ENCODE peak calls at places on chromosomes 13 and 19, in nine cellular contexts. J is uterus; C is esophagus squamous epithelium; G is CD8-positive, alpha-beta T cell; A is colonic mucosa; M is mesendoderm; F is thyroid gland; Q is body of pancreas; B is CD4-positive, alpha-beta memory T cell. S is an unnamed sample. For H3K4me1 and H3K27me3, the result is how much of the 10 kb centered on the place peaks cover.

GRCh38 chr13:99614465-99614885 is 113.2 kb downstream of the TM9SF2 start:
- DNase-seq in B (peak), F (no peak), G (no peak), C (no peak), M (peak), Q (peak), J (no peak), A (no peak), S (no peak)

GRCh38 chr19:16446108-16447014 is 25.4 kb downstream of the EPS15L1 start:
- DNase-seq in F (peak), G (no peak), M (no peak), A (no peak), J (no peak), C (no peak), B (no peak), Q (no peak), S (no peak)

GRCh38 chr19:18174983-18175382 is 1.4 kb downstream of the IFI30 start:
- DNase-seq in A (no peak), B (no peak), F (no peak), Q (no peak), G (no peak), M (no peak), C (no peak), J (no peak), S (no peak)

GRCh38 chr19:48351341-48351752 is 12.4 kb downstream of the TMEM143 start:
- DNase-seq in M (peak), Q (peak), C (no peak), J (no peak), B (peak), F (peak), G (peak), A (peak), S (no peak)

GRCh38 chr19:43820098-43820860 is 6.8 kb upstream of the ZNF283 start:
- DNase-seq in J (peak), M (no peak), A (peak), Q (peak), B (no peak), G (no peak), F (peak), C (no peak), S (no peak)

GRCh38 chr13:36131215-36131930 is at the start of gene DCLK1:
- DNase-seq in M (peak), F (peak), A (peak), G (no peak), B (no peak), Q (peak), C (no peak), J (peak), S (no peak)

GRCh38 chr13:99553033-99553432 is 51.8 kb downstream of the TM9SF2 start:
- DNase-seq in G (no peak), B (no peak), A (no peak), J (no peak), M (no peak), F (peak), C (no peak), Q (no peak), S (no peak)

GRCh38 chr19:51166846-51167490 is 24.9 kb downstream of the SIGLEC7 start:
- DNase-seq in J (no peak), Q (peak), M (no peak), F (no peak), B (peak), A (peak), G (no peak), C (no peak), S (no peak)

GRCh38 chr19:10230155-10230903 is 802 bp downstream of the S1PR2 start:
- DNase-seq in J (peak), F (peak), G (peak), C (no peak), A (peak), Q (peak), M (peak), B (peak), S (no peak)

GRCh38 chr19:48631254-48631653 is 5.9 kb downstream of the DBP start:
- DNase-seq in C (no peak), A (no peak), F (no peak), G (no peak), B (no peak), J (no peak), Q (no peak), M (no peak), S (no peak)

GRCh38 chr19:45547965-45548609 is 36.5 kb downstream of the OPA3 start:
- DNase-seq in G (no peak), J (no peak), C (no peak), F (no peak), M (peak), Q (no peak), B (no peak), A (peak), S (no peak)

GRCh38 chr13:110471833-110472162 is 89.7 kb downstream of the RAB20 start:
- DNase-seq in J (no peak), G (no peak), F (peak), C (no peak), A (peak), B (no peak), M (peak), Q (peak), S (no peak)

GRCh38 chr19:13150187-13150918 is at the start of the genes IER2 and STX10:
- DNase-seq in M (peak), F (peak), A (peak), G (peak), C (peak), Q (peak), J (peak), B (peak), S (no peak)

GRCh38 chr19:11457831-11458230 is 22.4 kb downstream of the PRKCSH start:
- DNase-seq in A (no peak), Q (no peak), F (no peak), G (no peak), M (no peak), J (no peak), C (no peak), B (no peak), S (no peak)

GRCh38 chr19:50720921-50721291 is 1.3 kb upstream of the SHANK1 start:
- DNase-seq in A (no peak), M (no peak), F (no peak), J (no peak), Q (no peak), C (no peak), G (no peak), B (no peak), S (no peak)

GRCh38 chr13:26011996-26012688 is 39.7 kb downstream of the SHISA2 start:
- DNase-seq in Q (no peak), J (no peak), A (no peak), M (no peak), C (no peak), F (peak), G (peak), B (peak), S (peak)

GRCh38 chr13:98429977-98430785 is 146.7 kb downstream of the STK24 start:
- DNase-seq in M (peak), J (no peak), F (no peak), B (no peak), G (no peak), Q (no peak), A (no peak), C (no peak), S (no peak)

GRCh38 chr13:110716235-110716505 is 2.7 kb downstream of the ING1 start:
- DNase-seq in A (peak), C (no peak), M (peak), J (no peak), F (peak), B (peak), G (no peak), Q (peak), S (no peak)

GRCh38 chr19:12284226-12284625 is 10.5 kb downstream of the ZNF44 start:
- DNase-seq in C (no peak), J (no peak), G (no peak), F (no peak), Q (no peak), M (no peak), B (no peak), A (no peak), S (no peak)

GRCh38 chr13:109401891-109402290 is 384.5 kb downstream of the IRS2 start:
- DNase-seq in M (peak), Q (no peak), F (no peak), J (no peak), G (no peak), C (no peak), B (no peak), A (no peak), S (no peak)

GRCh38 chr13:88707652-88708051 is 1036.5 kb downstream of the SLITRK5 start:
- DNase-seq in F (no peak), Q (no peak), C (no peak), J (no peak), B (no peak), G (no peak), M (no peak), A (no peak), S (no peak)

GRCh38 chr13:88701551-88701950 is 1030.4 kb downstream of the SLITRK5 start:
- DNase-seq in C (no peak), Q (no peak), M (no peak), J (no peak), F (no peak), G (no peak), A (no peak), B (no peak), S (no peak)

DNA sequence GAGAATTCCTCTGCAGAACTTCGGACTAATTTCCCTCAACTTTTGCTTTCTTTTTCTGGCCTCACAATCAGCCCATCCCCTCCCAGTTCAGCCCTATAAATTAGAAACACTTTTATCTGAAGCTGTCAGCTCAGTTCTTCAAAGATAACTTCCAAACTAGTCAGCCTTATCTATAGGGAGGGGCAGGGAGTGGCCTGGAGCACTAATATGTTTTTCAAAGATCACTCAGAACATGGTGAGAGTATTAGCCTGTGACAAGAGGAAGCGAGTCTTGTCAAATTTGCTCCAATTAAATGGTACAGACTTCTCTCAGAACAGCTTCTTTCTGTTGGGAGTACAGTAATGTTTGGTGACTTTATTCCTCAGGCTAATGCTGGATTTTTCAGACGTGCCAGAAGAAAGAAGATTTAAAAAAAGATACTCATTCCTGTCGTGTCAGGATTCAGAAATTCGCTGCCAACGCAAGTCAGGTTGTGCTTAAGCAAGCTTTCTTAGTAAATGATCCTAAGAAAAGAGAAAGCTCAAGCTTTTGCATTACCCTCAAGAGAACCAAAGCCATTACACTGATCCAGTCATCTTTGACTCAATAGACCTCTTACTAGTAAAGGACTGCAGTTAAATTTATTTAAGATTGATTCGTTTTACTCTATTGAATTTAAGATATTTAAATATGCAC is 1033.6 kb downstream of the SLITRK5 start:
- DNase-seq in J (no peak), A (no peak), F (no peak), Q (no peak), G (no peak), B (no peak), M (peak), C (no peak), S (no peak)
- H3K4me1 ChIP-seq in J (under half), A (under half), F (under half), Q (under half), G (under half), B (under half), M (under half), C (under half), S (under half)

GRCh38 chr13:46232281-46232680 is 20.6 kb downstream of the LRRC63 start:
- DNase-seq in J (no peak), M (no peak), B (no peak), F (no peak), Q (no peak), C (no peak), A (no peak), G (no peak), S (no peak)

GRCh38 chr13:46229251-46229650 is 17.5 kb downstream of the LRRC63 start:
- DNase-seq in A (no peak), B (no peak), M (no peak), F (no peak), G (no peak), J (no peak), C (no peak), Q (no peak), S (no peak)
- H3K27me3 ChIP-seq in A (under half), B (under half), M (under half), F (under half), G (under half), J (under half), C (under half), Q (under half), S (under half)

DNA sequence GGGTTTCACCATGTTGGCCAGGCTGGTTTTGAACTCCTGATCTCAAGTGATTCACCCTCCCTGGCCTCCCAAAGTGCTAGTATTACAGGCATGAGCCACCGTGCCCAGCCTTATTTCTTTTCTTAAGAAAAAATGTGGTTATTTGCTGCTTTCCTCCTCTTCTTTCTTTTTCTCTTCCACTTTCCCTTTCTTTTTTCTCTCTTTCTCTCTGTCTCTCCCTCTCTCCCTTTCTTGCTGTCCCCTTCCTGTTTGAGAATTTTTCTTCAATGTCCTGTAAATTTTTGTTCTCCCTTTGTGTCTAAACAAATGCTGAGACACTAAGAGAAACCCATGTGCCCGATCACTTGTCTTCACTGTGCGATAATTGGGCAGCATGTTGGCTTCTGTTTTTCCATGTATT is 2.2 kb downstream of the LEUTX start:
- DNase-seq in B (no peak), J (no peak), Q (no peak), F (no peak), M (no peak), G (no peak), C (no peak), A (no peak), S (no peak)
- H3K4me1 ChIP-seq in B (under half), J (under half), Q (under half), F (under half), M (under half), G (under half), C (under half), A (under half), S (under half)

DNA sequence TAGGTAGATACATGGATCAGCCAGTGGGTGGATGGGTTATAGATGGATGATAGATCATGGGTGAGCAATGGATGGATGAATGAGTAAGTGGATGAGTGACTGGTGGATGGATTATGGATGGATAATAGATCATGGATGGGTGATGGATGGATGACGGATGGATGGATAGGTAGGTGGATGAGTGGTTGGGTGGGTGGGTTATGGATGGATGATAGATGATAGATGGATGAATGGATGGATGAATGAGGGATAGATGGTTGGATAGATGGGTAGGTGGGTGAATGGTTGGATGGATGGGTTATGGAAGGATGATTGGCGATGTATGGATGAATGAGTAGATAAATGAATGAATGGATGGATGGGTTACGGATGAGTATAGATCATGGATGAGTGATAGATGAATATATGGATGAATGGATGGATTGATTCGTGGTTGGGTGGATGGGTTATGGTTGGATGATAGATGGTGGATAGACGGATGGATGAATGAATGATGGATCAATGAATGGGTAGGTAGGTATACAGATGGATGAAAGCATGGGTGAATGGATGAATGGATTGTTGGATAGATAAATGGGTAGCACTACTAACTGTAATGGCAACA is 27.0 kb upstream of the PTPRS start:
- DNase-seq in J (no peak), G (no peak), F (no peak), M (no peak), C (no peak), Q (no peak), A (no peak), B (no peak), S (no peak)
- H3K27me3 ChIP-seq in J (under half), G (under half), F (under half), M (under half), C (under half), Q (under half), A (under half), B (under half), S (under half)

S was measured in vagina.